ENCODE peak calls at places on chromosomes 13 and 19, in nine cellular contexts. X is CD8-positive, alpha-beta T cell; V is cardiac muscle cell; P is GM23338; L is left ventricle myocardium inferior; W is endodermal cell; I is mucosa of descending colon; J is lower lobe of right lung; Y is H1. O is an unnamed sample.
A peak's percentile ranks its signal among the peaks of the same experiment; 100 is the strongest.

GRCh38 chr13:75544681-75545333 is 4.8 kb upstream of the UCHL3 start:
- DNase-seq in X (no peak), V (no peak), P (no peak), L (no peak), W (no peak), I (no peak), J (no peak), Y (no peak), O (no peak)

GRCh38 chr13:103066991-103067390 is 774 bp upstream of the SLC10A2 start:
- DNase-seq in X (no peak), V (no peak), P (peak; percentile 2), L (no peak), W (no peak), I (no peak), J (no peak), Y (no peak), O (no peak)

GRCh38 chr19:498591-498950 is 2.3 kb downstream of the MADCAM1 start:
- DNase-seq in X (no peak), V (no peak), P (no peak), L (no peak), W (no peak), I (no peak), J (no peak), Y (no peak), O (no peak)

GRCh38 chr13:58452123-58452623 is 820.6 kb downstream of the PCDH17 start:
- DNase-seq in X (no peak), V (no peak), P (peak; percentile 41), L (no peak), W (no peak), I (no peak), J (no peak), Y (no peak), O (no peak)

GRCh38 chr19:8631425-8631819 is 989 bp downstream of the NFILZ start:
- DNase-seq in X (no peak), V (no peak), P (no peak), L (no peak), W (peak; percentile 72), I (peak; percentile 60), J (no peak), Y (no peak), O (no peak)

GRCh38 chr19:43711751-43712355 is 4.0 kb upstream of the IRGC start:
- DNase-seq in X (no peak), V (no peak), P (no peak), L (no peak), W (no peak), I (no peak), J (no peak), Y (no peak), O (no peak)

GRCh38 chr13:74046461-74046860 is 87.7 kb downstream of the KLF12 start:
- DNase-seq in X (no peak), V (no peak), P (no peak), L (no peak), W (no peak), I (no peak), J (no peak), Y (no peak), O (no peak)

GRCh38 chr19:50607874-50608785 is 31.6 kb downstream of the SYT3 start:
- DNase-seq in X (peak; percentile 44), V (peak; percentile 99), P (peak; percentile 100), L (peak; percentile 53), W (peak; percentile 99), I (peak; percentile 75), J (peak; percentile 91), Y (peak; percentile 99), O (peak; percentile 74)

GRCh38 chr13:42990147-42990990 is 1.7 kb downstream of the EPSTI1 start:
- DNase-seq in X (no peak), V (peak; percentile 61), P (no peak), L (no peak), W (no peak), I (no peak), J (no peak), Y (no peak), O (no peak)

GRCh38 chr19:55958356-55958755 is 10.7 kb downstream of the NLRP8 start:
- DNase-seq in X (no peak), V (no peak), P (no peak), L (no peak), W (no peak), I (no peak), J (no peak), Y (no peak), O (no peak)

GRCh38 chr19:18464646-18465045 is 26.7 kb upstream of the ISYNA1 start:
- DNase-seq in X (no peak), V (no peak), P (no peak), L (peak; percentile 83), W (no peak), I (no peak), J (peak; percentile 75), Y (no peak), O (peak; percentile 93)

GRCh38 chr19:17950310-17951150 is 16.4 kb upstream of the KCNN1 start:
- DNase-seq in X (no peak), V (peak; percentile 51), P (peak; percentile 60), L (peak; percentile 16), W (peak; percentile 71), I (no peak), J (no peak), Y (peak; percentile 70), O (no peak)

GRCh38 chr13:50387124-50387581 is 371.9 kb downstream of the KCNRG start:
- DNase-seq in X (no peak), V (peak; percentile 64), P (peak; percentile 72), L (peak; percentile 64), W (peak; percentile 83), I (peak; percentile 56), J (peak; percentile 75), Y (peak; percentile 54), O (peak; percentile 65)

GRCh38 chr19:14112051-14112808 is 5.3 kb downstream of the PRKACA start:
- DNase-seq in X (no peak), V (no peak), P (peak; percentile 34), L (peak; percentile 44), W (no peak), I (no peak), J (no peak), Y (no peak), O (no peak)

GRCh38 chr19:39390460-39390758 is 497 bp downstream of the PAF1 start:
- DNase-seq in X (no peak), V (no peak), P (no peak), L (no peak), W (no peak), I (no peak), J (no peak), Y (no peak), O (no peak)

GRCh38 chr19:13079542-13079986 is 23.1 kb downstream of the LYL1 start:
- DNase-seq in X (no peak), V (no peak), P (no peak), L (no peak), W (peak; percentile 50), I (peak; percentile 88), J (peak; percentile 70), Y (no peak), O (no peak)

DNA sequence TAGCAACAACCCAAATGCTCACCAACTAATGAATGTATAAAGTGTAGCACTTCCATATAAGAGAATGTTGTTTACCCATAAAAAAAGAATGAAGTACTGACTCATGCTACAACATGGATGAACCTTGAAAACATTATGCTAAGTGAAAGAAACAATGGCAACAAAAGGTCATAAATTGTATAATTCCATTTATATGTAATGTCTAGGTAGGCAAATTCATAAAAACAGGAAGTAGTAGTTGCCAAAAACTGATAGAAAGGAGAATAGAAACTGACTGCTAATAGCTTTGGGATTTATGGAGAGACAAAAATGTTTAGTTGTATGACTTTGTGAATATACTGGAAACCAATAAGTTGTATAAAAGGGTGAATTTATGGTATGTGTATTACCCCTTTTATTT is 21.6 kb downstream of the MYCBP2 start:
- DNase-seq in X (no peak), V (no peak), P (no peak), L (no peak), W (no peak), I (no peak), J (no peak), Y (no peak), O (no peak)
- H3K4me1 ChIP-seq in X (peaks cover 54% of the 10 kb centered on the region), V (no peaks in the 10 kb centered on the region), P (peaks cover 43% of the 10 kb centered on the region), L (peaks cover 52% of the 10 kb centered on the region), W (no peaks in the 10 kb centered on the region), I (no peaks in the 10 kb centered on the region), J (peaks cover 63% of the 10 kb centered on the region), Y (peaks cover 3% of the 10 kb centered on the region), O (peaks cover 45% of the 10 kb centered on the region)

DNA sequence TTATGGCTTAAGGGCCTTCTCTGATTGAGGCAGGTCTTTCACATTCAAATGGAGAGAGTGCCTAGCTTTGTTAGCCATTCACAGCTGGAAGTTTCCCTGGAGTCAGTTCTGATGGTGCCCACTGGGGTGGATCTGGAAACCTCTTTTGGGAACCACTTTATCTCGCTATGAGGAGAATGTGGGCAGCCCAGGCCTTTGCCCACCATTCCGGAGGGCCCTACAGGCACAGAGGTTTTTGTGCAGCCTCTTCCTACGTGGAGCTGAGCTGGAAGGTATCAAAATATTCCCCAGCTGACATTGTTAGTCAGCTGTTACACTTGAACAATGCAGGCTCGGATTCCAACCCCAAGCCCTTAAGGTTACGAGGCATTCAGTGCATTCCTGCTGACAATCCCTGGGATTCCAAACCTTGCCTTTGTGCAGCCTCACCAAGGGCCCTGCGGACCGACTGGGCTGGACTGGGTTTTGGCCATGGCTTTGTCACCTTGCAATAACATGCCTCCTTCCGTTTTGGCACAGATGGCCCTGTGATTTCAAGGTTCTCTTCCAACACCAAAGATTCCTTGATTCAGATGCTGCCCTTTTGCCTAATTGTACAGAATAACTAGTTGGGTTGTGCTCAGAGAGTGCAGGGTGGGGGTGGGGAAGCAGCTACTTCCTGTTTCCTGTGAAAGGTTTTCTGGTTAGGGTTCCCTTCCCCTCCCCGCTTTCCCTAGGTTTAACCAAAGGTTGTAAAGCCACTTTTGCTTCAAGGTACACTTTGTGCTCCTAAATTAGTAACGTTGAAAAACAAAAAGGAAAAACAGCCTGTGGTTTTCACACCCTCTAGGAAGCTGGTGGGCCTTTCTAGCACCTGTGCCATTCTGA is 27.1 kb downstream of the SAE1 start:
- DNase-seq in X (no peak), V (peak; percentile 78), P (peak; percentile 96), L (peak; percentile 45), W (peak; percentile 91), I (no peak), J (no peak), Y (peak; percentile 67), O (no peak)
- TF ChIP-seq CTCF in X (no peak), V (peak; percentile 13), P (no peak), L (peak; percentile 27), W (peak; percentile 65), I (no peak), J (no peak), Y (no peak), O (no peak)

DNA sequence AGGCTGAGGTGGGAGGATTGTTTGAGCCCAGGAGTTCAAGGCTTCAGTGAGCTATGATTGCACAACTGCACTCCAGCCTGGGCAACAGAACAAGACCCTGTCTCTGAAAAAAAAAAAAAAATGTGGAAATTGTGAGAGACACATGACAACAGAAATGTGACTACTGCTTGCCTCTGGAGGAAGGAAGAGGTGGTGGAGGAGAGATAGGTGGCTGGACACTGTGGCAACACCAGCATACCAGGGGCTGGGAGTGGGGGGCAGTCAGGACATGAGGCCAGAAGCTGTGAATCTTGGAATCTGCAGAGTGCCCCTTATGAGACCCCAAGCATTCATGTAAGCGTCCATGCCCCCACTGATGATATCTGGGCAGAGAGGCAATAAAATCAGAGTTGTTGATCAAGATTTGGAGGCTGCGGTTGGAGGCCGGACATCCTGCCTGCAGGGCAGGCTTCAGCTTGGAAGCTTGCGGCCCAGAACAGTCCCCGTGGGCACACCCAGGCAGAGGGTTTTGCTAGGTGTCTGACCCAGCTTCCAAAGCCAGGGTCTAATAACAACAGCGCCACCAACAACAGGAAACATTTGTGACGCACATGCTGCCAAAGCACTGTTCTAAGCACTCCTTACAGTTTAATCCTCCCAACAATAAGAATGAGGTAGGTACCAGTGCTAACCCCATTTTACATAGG is 16.9 kb downstream of the FAM187B start:
- DNase-seq in X (peak; percentile 72), V (no peak), P (no peak), L (peak; percentile 33), W (peak; percentile 17), I (peak; percentile 87), J (peak; percentile 70), Y (no peak), O (peak; percentile 55)
- H3K4me1 ChIP-seq in X (peaks cover 73% of the 10 kb centered on the region), V (no peaks in the 10 kb centered on the region), P (no peaks in the 10 kb centered on the region), L (peaks cover 32% of the 10 kb centered on the region), W (no peaks in the 10 kb centered on the region), I (peaks cover 20% of the 10 kb centered on the region), J (peaks cover 48% of the 10 kb centered on the region), Y (no peaks in the 10 kb centered on the region), O (no peaks in the 10 kb centered on the region)

GRCh38 chr19:6738726-6739389 is 622 bp upstream of the TRIP10 start:
- DNase-seq in X (no peak), V (peak; percentile 42), P (peak; percentile 67), L (peak; percentile 60), W (peak; percentile 96), I (peak; percentile 87), J (peak; percentile 70), Y (peak; percentile 76), O (no peak)
- TF ChIP-seq CTCF in X (peak; percentile 3), V (no peak), P (no peak), L (no peak), W (peak; percentile 6), I (no peak), J (no peak), Y (no peak), O (no peak)